ENCODE peak calls at places on chromosomes 13 and 19, in four cellular contexts. S is endothelial cell of umbilical vein, N is H1, I is HCT116. F is an unnamed sample.

GRCh38 chr13:45809810-45810394 is 41.7 kb downstream of the SIAH3 start:
- DNase-seq in I (no peak), S (no peak), N (no peak), F (no peak)

GRCh38 chr19:13803038-13803437 is 7.8 kb downstream of the ZSWIM4 start:
- DNase-seq in N (no peak), S (no peak), I (no peak), F (peak)

GRCh38 chr13:85665286-85665685 is 133.9 kb downstream of the SLITRK6 start:
- DNase-seq in N (no peak), I (no peak), S (no peak), F (no peak)

GRCh38 chr13:101218484-101218883 is 197.8 kb downstream of the NALCN start:
- DNase-seq in I (no peak), N (no peak), S (no peak), F (no peak)

GRCh38 chr13:47610687-47611086 is 390.4 kb downstream of the SUCLA2 start:
- DNase-seq in I (no peak), N (no peak), S (no peak), F (no peak)

GRCh38 chr13:51305558-51305957 is 33.9 kb upstream of the SERPINE3 start:
- DNase-seq in N (no peak), I (no peak), S (peak), F (no peak)

GRCh38 chr13:76019421-76020044 is 383.4 kb downstream of the LMO7 start:
- DNase-seq in I (peak), N (peak), S (no peak), F (no peak)

GRCh38 chr13:46154136-46154854 is 27.7 kb downstream of the LCP1 start:
- DNase-seq in S (no peak), I (no peak), N (no peak), F (no peak)

GRCh38 chr13:73945371-73945770 is 188.8 kb downstream of the KLF12 start:
- DNase-seq in N (no peak), S (no peak), I (no peak), F (no peak)

DNA sequence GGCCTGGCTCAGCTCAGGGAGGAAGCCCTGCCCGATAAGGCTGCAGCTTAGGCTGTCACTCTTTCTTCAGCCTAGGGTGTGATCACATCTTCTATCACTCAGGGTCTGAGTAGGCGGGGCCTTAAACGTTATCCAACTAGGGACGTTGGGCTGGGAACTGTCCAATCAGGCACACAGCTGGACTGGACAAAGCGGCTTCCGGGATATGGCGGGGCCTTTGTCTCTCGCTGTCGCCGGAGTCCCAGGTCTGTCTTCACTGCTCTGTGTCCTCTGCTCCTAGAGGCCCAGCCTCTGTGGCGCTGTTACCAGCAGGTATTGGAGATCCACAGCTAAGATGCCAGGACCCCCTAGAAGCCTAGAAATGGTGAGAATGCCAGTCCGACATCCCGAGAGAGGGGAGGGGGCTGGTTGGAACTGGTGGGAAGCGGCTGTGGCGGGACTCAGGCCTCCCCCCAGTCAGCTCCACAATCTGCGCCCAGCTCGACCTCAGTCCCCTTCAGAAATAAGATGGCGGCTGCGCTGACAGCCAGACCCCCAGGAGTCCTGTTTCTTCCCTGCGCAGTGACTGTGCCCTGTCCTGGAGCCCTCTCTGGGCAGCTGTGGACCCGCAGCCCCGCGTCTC is at the start of gene ZNF254:
- DNase-seq in I (no peak), S (peak), N (peak), F (peak)
- TF ChIP-seq POLR2AphosphoS5 in I (no peak), S (peak), N (peak), F (peak)

GRCh38 chr19:55118401-55118991 is 1.1 kb upstream of the PPP1R12C start:
- DNase-seq in N (peak), S (no peak), I (no peak), F (no peak)
- H3K4me3 ChIP-seq in N (peak), S (peak), I (peak), F (peak)

GRCh38 chr19:19386373-19386869 is 19.1 kb upstream of the GATAD2A start:
- DNase-seq in I (no peak), N (peak), S (no peak), F (no peak)

GRCh38 chr19:19387108-19387507 is 18.4 kb upstream of the GATAD2A start:
- DNase-seq in N (no peak), S (no peak), I (no peak), F (no peak)

GRCh38 chr19:19384486-19384885 is 21.0 kb upstream of the GATAD2A start:
- DNase-seq in N (no peak), S (no peak), I (no peak), F (no peak)

GRCh38 chr19:19385131-19385899 is 20.2 kb upstream of the GATAD2A start:
- DNase-seq in N (peak), S (peak), I (peak), F (peak)

GRCh38 chr19:19385900-19386339 is 19.6 kb upstream of the GATAD2A start:
- DNase-seq in N (peak), S (peak), I (no peak), F (no peak)
- TF ChIP-seq POLR2A in N (no peak), S (peak), I (peak), F (no peak)

DNA sequence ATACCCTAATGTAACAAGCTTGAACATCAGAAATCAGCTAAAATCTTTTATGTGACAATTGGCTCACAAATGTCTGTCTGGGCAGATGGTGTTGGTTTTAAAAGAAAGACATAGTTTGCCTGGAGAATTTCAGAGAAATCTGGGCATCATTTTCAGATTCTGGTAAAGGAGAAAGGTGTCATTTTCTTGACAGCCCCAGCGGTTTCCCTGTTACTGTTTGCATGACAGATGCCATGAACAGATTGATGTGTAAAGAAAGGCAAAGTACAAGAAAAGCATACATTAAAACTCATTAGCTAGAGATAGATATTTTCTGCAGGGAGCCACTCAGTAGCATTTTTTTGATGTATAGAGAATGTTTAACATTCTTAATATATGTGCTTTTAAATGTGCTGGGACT is 987.9 kb downstream of the OLFM4 start:
- DNase-seq in N (no peak), I (no peak), S (no peak), F (no peak)
- TF ChIP-seq POLR2AphosphoS5 in N (no peak), I (no peak), S (no peak), F (no peak)

F was measured in breast epithelium.